ENCODE peak calls at places on chromosomes 12 and 14, in nine cellular contexts. E is CD8-positive, alpha-beta memory T cell; F is AG09309; S is CD4-positive, alpha-beta T cell; T is GM12865; L is epithelial cell of esophagus; X is mucosa of descending colon; A is hippocampal formation; C is NAMALWA. Q is an unnamed sample.

GRCh38 chr14:54893151-54893760 is 9.4 kb downstream of the GCH1 start:
- DNase-seq in E (no peak), F (no peak), S (no peak), T (peak; percentile 48), L (peak; percentile 87), X (no peak), A (no peak), C (peak; percentile 50), Q (no peak)

GRCh38 chr14:75928587-75929230 is 53.1 kb downstream of the TGFB3 start:
- DNase-seq in E (no peak), F (no peak), S (no peak), T (no peak), L (no peak), X (no peak), A (peak; percentile 54), C (no peak), Q (no peak)

GRCh38 chr14:52801014-52801708 is 9.8 kb upstream of the GNPNAT1 start:
- DNase-seq in E (no peak), F (no peak), S (no peak), T (no peak), L (peak; percentile 66), X (no peak), A (no peak), C (peak; percentile 2), Q (no peak)

GRCh38 chr12:94849411-94849976 is 154.0 kb downstream of the NDUFA12 start:
- DNase-seq in E (no peak), F (no peak), S (no peak), T (no peak), L (no peak), X (no peak), A (no peak), C (no peak), Q (no peak)

GRCh38 chr12:126493366-126494108 is 1428.3 kb downstream of the AACS start:
- DNase-seq in E (no peak), F (no peak), S (no peak), T (no peak), L (peak; percentile 84), X (no peak), A (no peak), C (no peak), Q (no peak)

GRCh38 chr12:79685068-79685467 is 5.7 kb downstream of the PAWR start:
- DNase-seq in E (no peak), F (no peak), S (no peak), T (no peak), L (peak; percentile 87), X (no peak), A (no peak), C (no peak), Q (no peak)

GRCh38 chr12:6921539-6921938 is 6.2 kb upstream of the ATN1 start:
- DNase-seq in E (no peak), F (no peak), S (no peak), T (no peak), L (no peak), X (no peak), A (no peak), C (no peak), Q (no peak)

GRCh38 chr12:67456281-67456918 is 187.2 kb downstream of the CAND1 start:
- DNase-seq in E (no peak), F (peak; percentile 80), S (no peak), T (peak; percentile 38), L (peak; percentile 56), X (no peak), A (no peak), C (no peak), Q (no peak)

GRCh38 chr14:20781805-20782204 is 737 bp downstream of the RNASE6 start:
- DNase-seq in E (no peak), F (no peak), S (no peak), T (peak; percentile 37), L (no peak), X (no peak), A (no peak), C (no peak), Q (no peak)

GRCh38 chr12:65123435-65124063 is 2.4 kb upstream of the WIF1 start:
- DNase-seq in E (no peak), F (no peak), S (no peak), T (peak; percentile 56), L (peak; percentile 51), X (no peak), A (peak; percentile 49), C (peak; percentile 80), Q (no peak)

GRCh38 chr12:120363274-120363855 is 5.6 kb downstream of the MSI1 start:
- DNase-seq in E (no peak), F (no peak), S (no peak), T (no peak), L (no peak), X (no peak), A (no peak), C (no peak), Q (no peak)

GRCh38 chr12:92487138-92487485 is 215.7 kb upstream of the PLEKHG7 start:
- DNase-seq in E (no peak), F (no peak), S (no peak), T (no peak), L (no peak), X (no peak), A (no peak), C (no peak), Q (no peak)